ENCODE peak calls at places on chromosome 21, in five cellular contexts. O is A549, R is neural crest cell, U is colonic mucosa, A is cardiac fibroblast. M is an unnamed sample.

GRCh38 chr21:19368944-19369343 is 965.4 kb upstream of the TMPRSS15 start:
- DNase-seq in O (no peak), R (no peak), U (no peak), A (no peak), M (no peak)

GRCh38 chr21:14773777-14774345 is 227.7 kb upstream of the SAMSN1 start:
- DNase-seq in U (peak; percentile 80), R (peak; percentile 3), O (no peak), A (peak; percentile 20), M (peak; percentile 20)

GRCh38 chr21:34579411-34579810 is 35.5 kb downstream of the RCAN1 start:
- DNase-seq in U (no peak), O (no peak), R (no peak), A (no peak), M (no peak)

GRCh38 chr21:36504067-36505058 is 24.4 kb upstream of the CLDN14 start:
- DNase-seq in A (peak; percentile 76), O (peak; percentile 5), U (peak; percentile 48), R (peak; percentile 53), M (no peak)

GRCh38 chr21:36708512-36709029 is 9.7 kb downstream of the SIM2 start:
- DNase-seq in A (no peak), O (no peak), R (no peak), U (no peak), M (no peak)

GRCh38 chr21:33105088-33105487 is 35.1 kb downstream of the OLIG1 start:
- DNase-seq in U (no peak), A (no peak), O (no peak), R (no peak), M (no peak)

GRCh38 chr21:44293551-44294231 is 6.2 kb upstream of the PFKL start:
- DNase-seq in A (no peak), O (no peak), U (no peak), R (no peak), M (no peak)

GRCh38 chr21:27586986-27587385 is 620.1 kb upstream of the ADAMTS5 start:
- DNase-seq in A (no peak), U (no peak), R (no peak), O (no peak), M (no peak)

GRCh38 chr21:14356771-14357170 is 26.2 kb downstream of the HSPA13 start:
- DNase-seq in A (no peak), O (no peak), R (no peak), U (no peak), M (no peak)

GRCh38 chr21:31945116-31945515 is 72.3 kb downstream of the HUNK start:
- DNase-seq in U (no peak), O (no peak), R (no peak), A (no peak), M (no peak)

GRCh38 chr21:27269646-27270045 is 302.8 kb upstream of the ADAMTS5 start:
- DNase-seq in O (no peak), A (peak; percentile 81), U (no peak), R (no peak), M (no peak)

GRCh38 chr21:26966360-26966977 is 419 bp downstream of the ADAMTS5 start:
- DNase-seq in R (no peak), O (no peak), U (no peak), A (peak; percentile 24), M (no peak)

GRCh38 chr21:20445971-20446370 is 552.2 kb upstream of the NCAM2 start:
- DNase-seq in R (no peak), A (no peak), O (no peak), U (no peak), M (no peak)

GRCh38 chr21:20443558-20444155 is 554.6 kb upstream of the NCAM2 start:
- DNase-seq in U (no peak), A (no peak), O (no peak), R (no peak), M (peak; percentile 9)
- TF ChIP-seq CTCF in U (peak; percentile 27), A (peak; percentile 14), O (no peak), R (peak; percentile 75), M (no peak)

GRCh38 chr21:42864286-42864685 is 15.1 kb downstream of the WDR4 start:
- DNase-seq in A (no peak), R (no peak), U (no peak), O (no peak), M (no peak)

GRCh38 chr21:42863504-42863870 is 15.9 kb downstream of the WDR4 start:
- DNase-seq in A (peak; percentile 14), R (no peak), U (no peak), O (no peak), M (no peak)

GRCh38 chr21:42862123-42862475 is 17.2 kb downstream of the WDR4 start:
- DNase-seq in U (no peak), A (no peak), O (no peak), R (no peak), M (no peak)

GRCh38 chr21:42861311-42862122 is 17.8 kb downstream of the WDR4 start:
- DNase-seq in R (no peak), O (no peak), U (no peak), A (no peak), M (no peak)

DNA sequence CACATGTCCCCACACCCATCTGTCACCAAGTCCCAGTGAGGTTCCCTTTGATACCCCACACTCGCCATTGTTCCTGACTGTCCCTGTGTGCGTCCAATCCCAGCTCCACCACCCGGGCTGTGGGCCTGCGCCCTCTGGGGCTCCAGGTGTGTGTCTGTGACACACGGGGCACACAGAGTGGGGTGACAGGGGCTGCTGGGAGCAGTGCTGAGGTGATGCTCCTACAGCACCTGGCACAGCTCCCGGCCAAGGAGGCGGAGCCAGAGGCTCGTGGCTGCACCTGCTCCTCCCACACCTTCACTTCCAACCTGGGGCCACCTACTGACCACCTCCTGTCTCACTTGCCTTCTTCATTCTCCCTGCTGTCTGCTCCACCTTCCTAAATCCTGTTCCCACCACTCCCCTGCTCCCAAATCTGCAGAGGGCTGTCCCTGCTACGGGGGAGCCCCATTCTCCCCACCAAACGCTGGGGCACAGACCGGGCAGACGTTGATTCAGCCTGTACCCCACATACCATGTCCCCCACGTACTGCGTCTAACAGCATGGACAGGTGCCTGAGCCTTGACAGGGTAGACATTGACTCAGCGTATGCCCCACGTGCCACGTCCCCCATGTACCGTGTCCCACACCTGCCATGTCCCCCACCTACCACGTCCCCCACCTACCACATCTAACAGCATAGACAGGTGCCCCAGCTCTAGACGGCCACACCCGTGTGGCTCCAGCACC is 16.4 kb downstream of the WDR4 start:
- DNase-seq in U (peak; percentile 58), O (no peak), R (no peak), A (no peak), M (no peak)
- TF ChIP-seq CTCF in U (no peak), O (no peak), R (no peak), A (peak; percentile 6), M (no peak)

DNA sequence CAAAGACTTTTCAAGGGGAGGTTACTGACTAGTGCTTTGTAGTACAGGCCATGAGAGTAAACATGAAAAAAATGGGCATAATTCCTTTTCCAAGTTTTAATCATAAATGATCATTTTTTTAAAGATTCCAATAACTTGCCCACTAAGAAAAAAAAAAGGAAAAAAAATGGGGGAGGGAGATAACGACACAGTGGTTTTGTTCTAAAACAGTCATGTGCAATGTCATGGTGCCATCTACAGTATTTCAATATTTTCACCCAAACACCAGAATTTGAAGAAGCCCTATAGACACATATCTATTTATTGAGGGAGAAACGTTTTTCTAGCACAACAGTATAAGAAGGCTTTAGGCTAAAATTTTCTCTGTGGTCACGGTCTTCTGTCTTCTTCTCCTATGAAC is 250.2 kb downstream of the LTN1 start:
- DNase-seq in A (peak; percentile 77), R (no peak), O (no peak), U (no peak), M (no peak)
- TF ChIP-seq CTCF in A (peak; percentile 19), R (peak; percentile 36), O (no peak), U (no peak), M (no peak)

GRCh38 chr21:45570071-45570470 is 27.8 kb upstream of the SLC19A1 start:
- DNase-seq in O (no peak), R (no peak), A (no peak), U (no peak), M (no peak)
- TF ChIP-seq CTCF in O (no peak), R (no peak), A (no peak), U (no peak), M (no peak)